ENCODE peak calls at places on chromosomes 16 and 17, in five cellular contexts. R is B cell, S is mucosa of descending colon, V is neural crest cell, Q is cardiac muscle cell. L is an unnamed sample.

GRCh38 chr17:9817086-9817485 is 4.8 kb downstream of the GSG1L2 start:
- DNase-seq in Q (peak), R (no peak), S (no peak), V (peak), L (peak)

GRCh38 chr16:53944026-53944425 is 240.1 kb downstream of the FTO start:
- DNase-seq in R (no peak), Q (no peak), V (no peak), S (no peak), L (no peak)

GRCh38 chr17:59796785-59797205 is 89.3 kb downstream of the VMP1 start:
- DNase-seq in V (no peak), R (no peak), Q (peak), S (no peak), L (no peak)

GRCh38 chr17:5416886-5417285 is 2.6 kb downstream of the NUP88 start:
- DNase-seq in Q (no peak), V (no peak), S (no peak), R (no peak), L (no peak)

GRCh38 chr17:69314246-69315030 is 12.5 kb downstream of the ABCA5 start:
- DNase-seq in R (no peak), S (no peak), V (no peak), Q (no peak), L (no peak)

GRCh38 chr17:16439867-16440351 is 24.5 kb downstream of the TRPV2 start:
- DNase-seq in Q (peak), R (no peak), V (no peak), S (no peak), L (no peak)

GRCh38 chr16:72637306-72637705 is 410.6 kb downstream of the ZFHX3 start:
- DNase-seq in V (no peak), R (no peak), Q (peak), S (no peak), L (no peak)

GRCh38 chr17:40458001-40458791 is 14.9 kb downstream of the IGFBP4 start:
- DNase-seq in R (no peak), V (no peak), Q (peak), S (no peak), L (no peak)

GRCh38 chr16:65781855-65782254 is 584.6 kb upstream of the CDH5 start:
- DNase-seq in S (no peak), R (no peak), V (no peak), Q (no peak), L (no peak)

GRCh38 chr17:56594528-56595418 is 1.3 kb downstream of the NOG start:
- DNase-seq in R (no peak), Q (no peak), S (no peak), V (peak), L (no peak)

GRCh38 chr17:19938736-19939135 is 38.9 kb downstream of the AKAP10 start:
- DNase-seq in Q (no peak), S (no peak), V (no peak), R (no peak), L (no peak)

GRCh38 chr17:20121359-20122235 is 112.4 kb downstream of the SPECC1 start:
- DNase-seq in S (no peak), V (peak), Q (peak), R (peak), L (peak)

GRCh38 chr17:38896373-38896954 is 26.6 kb downstream of the LASP1 start:
- DNase-seq in V (no peak), Q (no peak), S (no peak), R (no peak), L (peak)

GRCh38 chr17:5516060-5516792 is 29.9 kb downstream of the MIS12 start:
- DNase-seq in R (no peak), V (no peak), S (no peak), Q (peak), L (no peak)

GRCh38 chr16:10521681-10522274 is 58.6 kb downstream of the EMP2 start:
- DNase-seq in S (no peak), V (peak), R (peak), Q (peak), L (peak)

GRCh38 chr17:15240617-15241016 is 24.5 kb downstream of the PMP22 start:
- DNase-seq in Q (no peak), R (no peak), S (no peak), V (no peak), L (no peak)

GRCh38 chr17:19683117-19683516 is 33.3 kb downstream of the SLC47A2 start:
- DNase-seq in R (no peak), Q (no peak), V (no peak), S (no peak), L (no peak)

GRCh38 chr17:14330492-14330920 is 29.6 kb downstream of the HS3ST3B1 start:
- DNase-seq in S (no peak), V (no peak), Q (peak), R (no peak), L (no peak)

GRCh38 chr17:18008496-18009268 is 30.3 kb downstream of the ATPAF2 start:
- DNase-seq in S (no peak), Q (no peak), R (no peak), V (no peak), L (no peak)

GRCh38 chr17:70137451-70138230 is 31.7 kb upstream of the KCNJ2 start:
- DNase-seq in R (no peak), Q (peak), S (no peak), V (no peak), L (no peak)

GRCh38 chr17:49994085-49995054 is 654 bp downstream of the DLX3 start:
- DNase-seq in Q (no peak), R (peak), V (no peak), S (no peak), L (no peak)

GRCh38 chr17:46822388-46822921 is 4.0 kb upstream of the WNT3 start:
- DNase-seq in Q (no peak), V (no peak), S (no peak), R (no peak), L (no peak)

GRCh38 chr17:78421534-78422266 is 43.3 kb downstream of the PGS1 start:
- DNase-seq in R (peak), V (peak), Q (peak), S (peak), L (peak)

GRCh38 chr17:82979718-82980117 is 99.7 kb upstream of the METRNL start:
- DNase-seq in V (no peak), Q (no peak), R (no peak), S (no peak), L (no peak)

GRCh38 chr16:81445926-81446317 is 1.3 kb downstream of the CMIP start:
- DNase-seq in Q (no peak), V (no peak), S (no peak), R (no peak), L (no peak)
- TF ChIP-seq CTCF in Q (no peak), V (no peak), S (no peak), R (no peak), L (no peak)

DNA sequence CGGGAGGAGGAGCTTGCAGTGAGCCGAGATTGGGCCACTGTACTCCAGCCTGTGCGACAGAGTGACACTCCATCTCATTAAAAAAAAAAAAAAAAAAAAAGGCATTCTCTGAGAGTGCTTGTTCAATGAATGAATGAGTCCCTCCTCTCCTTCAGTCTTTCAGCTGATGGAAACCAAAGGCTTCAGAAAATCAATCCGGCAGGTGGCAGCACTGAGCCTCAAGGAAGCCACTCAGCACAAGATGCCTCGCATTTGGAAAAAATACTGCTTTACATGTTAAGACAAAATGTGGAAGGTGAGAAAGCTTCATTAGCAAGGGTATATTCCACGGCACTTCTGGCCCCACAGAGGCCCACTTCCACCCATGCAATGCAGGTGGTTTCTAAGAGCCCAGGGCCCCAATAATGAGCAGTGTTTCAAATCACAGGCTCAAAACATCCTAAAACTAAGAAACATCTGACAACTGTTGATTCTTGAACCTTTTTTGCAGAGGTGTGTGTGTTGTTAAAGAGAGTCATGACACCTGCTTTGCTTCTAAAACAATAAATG is 33.9 kb upstream of the SLC25A19 start:
- DNase-seq in V (peak), S (no peak), Q (peak), R (peak), L (peak)
- TF ChIP-seq CTCF in V (peak), S (peak), Q (peak), R (peak), L (peak)

DNA sequence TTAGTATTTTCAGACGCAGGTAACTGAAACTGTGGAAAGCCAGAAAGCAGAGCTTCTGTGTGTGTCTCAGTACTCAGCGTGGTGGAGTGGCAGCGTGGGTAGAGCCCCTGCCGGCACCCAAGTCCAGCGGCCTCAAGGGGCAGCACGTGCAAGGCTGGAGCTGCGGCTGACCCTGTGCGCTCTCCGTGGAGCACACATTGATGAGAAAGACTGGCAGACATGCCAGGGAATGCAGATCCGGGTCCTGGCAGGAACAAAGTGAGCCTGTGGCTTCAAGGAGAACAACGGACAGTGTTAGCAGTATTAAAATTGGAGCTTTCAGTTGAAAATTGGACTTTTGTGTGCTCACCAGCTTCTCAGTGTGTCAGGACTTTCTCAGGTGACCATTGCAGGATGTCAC is 23.3 kb downstream of the ZC3H18 start:
- DNase-seq in R (no peak), Q (no peak), S (no peak), V (no peak), L (no peak)
- TF ChIP-seq CTCF in R (no peak), Q (no peak), S (no peak), V (no peak), L (no peak)

GRCh38 chr16:51050379-51050710 is 100.7 kb downstream of the SALL1 start:
- DNase-seq in V (no peak), S (no peak), Q (no peak), R (no peak), L (no peak)

GRCh38 chr16:51048544-51048943 is 102.5 kb downstream of the SALL1 start:
- DNase-seq in V (no peak), R (no peak), Q (peak), S (no peak), L (no peak)

GRCh38 chr16:51049276-51049675 is 101.8 kb downstream of the SALL1 start:
- DNase-seq in V (no peak), Q (no peak), S (no peak), R (no peak), L (no peak)

GRCh38 chr16:51051671-51052070 is 99.4 kb downstream of the SALL1 start:
- DNase-seq in Q (no peak), V (no peak), R (no peak), S (no peak), L (no peak)

DNA sequence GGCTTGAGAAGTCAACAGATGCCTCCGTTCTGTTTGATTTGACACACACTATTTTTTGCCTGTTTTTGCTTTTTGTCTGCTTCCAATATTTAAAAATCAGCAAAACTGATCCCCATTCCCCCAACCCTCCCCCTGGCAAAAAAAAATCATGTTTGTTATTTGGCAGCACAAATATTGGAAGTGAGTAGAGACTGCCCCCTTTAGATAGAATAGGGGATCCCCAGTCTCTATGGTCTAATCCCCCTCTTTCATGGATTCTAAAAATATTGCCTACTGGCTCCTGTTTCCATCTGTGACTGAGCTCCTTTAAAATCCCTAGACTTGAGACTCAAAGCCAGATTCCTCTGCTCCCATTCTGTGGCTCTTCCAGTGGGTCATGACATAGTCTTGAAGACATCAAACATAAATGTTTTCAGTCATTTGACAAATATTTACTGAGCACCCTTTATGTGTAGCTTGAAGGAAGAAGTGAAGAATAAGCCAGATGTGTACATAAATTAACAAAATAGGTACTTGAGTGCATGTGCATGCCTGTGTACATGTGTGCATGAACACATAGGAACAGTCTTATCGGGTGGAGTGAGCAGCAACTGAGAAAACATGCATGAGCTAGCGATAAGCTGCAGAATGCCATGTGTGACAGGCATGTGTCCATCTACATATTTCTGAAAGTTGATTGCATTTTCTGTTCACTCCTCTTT is 101.2 kb downstream of the SALL1 start:
- DNase-seq in V (no peak), S (no peak), R (no peak), Q (no peak), L (no peak)
- TF ChIP-seq CTCF in V (no peak), S (no peak), R (no peak), Q (no peak), L (no peak)

GRCh38 chr17:81710514-81711308 is 1.4 kb upstream of the SLC25A10 start:
- DNase-seq in R (no peak), S (peak), Q (peak), V (no peak), L (no peak)

GRCh38 chr17:81713556-81714411 is 1.7 kb downstream of the SLC25A10 start:
- DNase-seq in Q (no peak), S (peak), V (peak), R (no peak), L (peak)

GRCh38 chr17:81712468-81713003 is 452 bp downstream of the SLC25A10 start:
- DNase-seq in R (no peak), S (no peak), Q (peak), V (peak), L (peak)

GRCh38 chr17:81713004-81713555 is 996 bp downstream of the SLC25A10 start:
- DNase-seq in R (no peak), S (peak), Q (peak), V (peak), L (no peak)

DNA sequence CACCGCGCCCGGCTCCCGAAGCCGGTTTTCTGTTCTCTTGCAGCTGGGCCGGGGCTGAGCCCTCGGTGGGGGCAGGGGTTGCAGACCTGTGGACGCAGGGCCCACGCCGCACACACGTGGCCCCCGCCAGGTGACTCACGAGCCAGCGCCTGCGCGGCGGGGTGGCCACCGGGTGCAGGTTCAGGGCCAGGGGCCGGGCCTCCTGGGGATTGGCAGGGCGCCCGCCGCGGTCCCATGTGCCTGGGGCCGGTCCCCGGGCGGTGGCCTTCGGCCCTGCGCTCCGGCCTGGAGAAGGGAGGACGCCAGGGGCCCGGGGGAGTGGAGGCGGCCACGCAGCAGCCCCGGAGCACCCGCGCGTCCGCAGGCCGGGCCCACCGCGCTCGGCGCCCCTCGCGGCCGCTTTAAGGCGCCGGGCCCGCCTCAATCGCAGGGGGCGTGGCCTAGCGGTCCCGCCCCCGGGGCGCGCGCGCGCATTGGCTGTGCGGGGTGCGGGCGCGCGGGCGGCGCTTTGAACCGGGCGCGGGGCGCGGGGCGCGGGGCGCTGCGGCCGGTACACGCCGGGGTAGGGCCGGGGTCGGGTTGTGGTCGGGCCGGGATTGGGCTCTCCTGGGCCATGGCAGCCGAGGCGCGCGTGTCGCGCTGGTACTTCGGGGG is at the start of gene SLC25A10:
- DNase-seq in Q (peak), R (peak), S (peak), V (peak), L (peak)
- TF ChIP-seq CTCF in Q (no peak), R (peak), S (no peak), V (no peak), L (no peak)